ENCODE peak calls at places on chromosomes 4 and X, in nine cellular contexts. P is iris pigment epithelial cell, Q is T follicular helper cell, G is LoVo, I is mucosa of gallbladder, D is omental fat pad, Z is AG10803, C is NCI-H774, R is A172. M is an unnamed sample.

GRCh38 chr4:24105183-24106039 is 215.6 kb upstream of the PPARGC1A start:
- DNase-seq in Q (no peak), P (peak), I (no peak), R (peak), D (no peak), G (no peak), Z (peak), C (no peak), M (no peak)

GRCh38 chrX:109310031-109310430 is 171.9 kb downstream of the GUCY2F start:
- DNase-seq in Q (no peak), D (no peak), Z (no peak), G (no peak), P (no peak), R (no peak), I (no peak), C (no peak), M (no peak)

GRCh38 chrX:63299596-63299995 is 51.5 kb downstream of the SPIN4 start:
- DNase-seq in P (no peak), Q (no peak), Z (no peak), G (no peak), D (no peak), C (no peak), I (no peak), R (no peak), M (no peak)

GRCh38 chrX:115330498-115331138 is 41.1 kb downstream of the LUZP4 start:
- DNase-seq in C (peak), R (peak), P (peak), G (peak), Q (peak), I (peak), D (no peak), Z (peak), M (peak)

GRCh38 chrX:130393451-130394074 is 8.1 kb upstream of the GPR119 start:
- DNase-seq in P (peak), C (peak), D (no peak), Q (no peak), R (peak), G (peak), Z (peak), I (peak), M (peak)

GRCh38 chr4:164011791-164012190 is 517.3 kb downstream of the TMA16 start:
- DNase-seq in Q (no peak), R (no peak), C (no peak), Z (no peak), I (no peak), G (no peak), D (no peak), P (no peak), M (no peak)

GRCh38 chrX:50827996-50828395 is 14.0 kb upstream of the SHROOM4 start:
- DNase-seq in R (no peak), G (peak), P (peak), C (no peak), I (no peak), Q (no peak), Z (peak), D (no peak), M (no peak)

GRCh38 chr4:140861359-140862181 is 105.4 kb upstream of the TBC1D9 start:
- DNase-seq in Z (peak), Q (peak), G (peak), D (peak), P (peak), R (peak), I (peak), C (peak), M (peak)

GRCh38 chr4:81799371-81799770 is 327.7 kb upstream of the RASGEF1B start:
- DNase-seq in P (no peak), Z (no peak), Q (no peak), D (no peak), R (no peak), C (no peak), G (no peak), I (no peak), M (no peak)

GRCh38 chr4:121675715-121676114 is 21.1 kb downstream of the ANXA5 start:
- DNase-seq in P (peak), C (no peak), G (no peak), D (no peak), R (no peak), Q (no peak), Z (peak), I (no peak), M (no peak)

GRCh38 chr4:183658362-183659028 is 490 bp downstream of the RWDD4 start:
- DNase-seq in I (no peak), R (no peak), P (peak), G (peak), Z (peak), C (no peak), Q (no peak), D (peak), M (peak)

GRCh38 chr4:15878011-15878410 is 60.5 kb downstream of the FGFBP1 start:
- DNase-seq in Q (no peak), Z (no peak), R (no peak), D (no peak), C (no peak), G (no peak), I (no peak), P (no peak), M (no peak)

GRCh38 chrX:18809641-18810040 is 102.2 kb downstream of the PPEF1 start:
- DNase-seq in I (no peak), D (no peak), R (no peak), G (no peak), C (no peak), Q (no peak), P (no peak), Z (no peak), M (no peak)

GRCh38 chr4:140156529-140157171 is 2.7 kb upstream of the MAML3 start:
- DNase-seq in R (no peak), D (no peak), P (no peak), Q (no peak), G (no peak), Z (peak), I (no peak), C (no peak), M (no peak)

GRCh38 chr4:73944061-73944875 is 37.6 kb downstream of the PF4 start:
- DNase-seq in D (peak), P (peak), Z (peak), I (no peak), R (no peak), C (no peak), Q (no peak), G (no peak), M (no peak)

GRCh38 chrX:101659601-101660063 is at the start of gene ARMCX2:
- DNase-seq in R (peak), C (peak), Z (peak), D (no peak), I (peak), Q (no peak), G (no peak), P (peak), M (peak)

GRCh38 chr4:127140306-127140705 is 492.5 kb upstream of the INTU start:
- DNase-seq in P (peak), Z (peak), I (no peak), D (no peak), G (no peak), C (no peak), Q (no peak), R (peak), M (peak)

GRCh38 chr4:141646969-141647368 is 10.6 kb downstream of the IL15 start:
- DNase-seq in C (no peak), Q (no peak), G (no peak), Z (no peak), P (peak), R (no peak), D (no peak), I (no peak), M (no peak)

GRCh38 chrX:151763711-151764110 is 29.2 kb downstream of the CNGA2 start:
- DNase-seq in D (no peak), C (no peak), G (no peak), R (no peak), Q (no peak), Z (no peak), I (no peak), P (no peak), M (no peak)

GRCh38 chrX:107450823-107451509 is 1.5 kb downstream of the FRMPD3 start:
- DNase-seq in C (no peak), G (no peak), R (no peak), I (no peak), Q (no peak), P (no peak), Z (no peak), D (no peak), M (no peak)